ENCODE peak calls at places on chromosomes 12 and 14, in seven cellular contexts. One of them, this sample, is unnamed.

GRCh38 chr14:100698719-100699448 is 27.8 kb upstream of the DLK1 start:
- DNase-seq in aorta: no peak
- DNase-seq in A549: no peak
- DNase-seq in body of pancreas: no peak
- DNase-seq in esophagus squamous epithelium: no peak
- DNase-seq in esophagus muscularis mucosa: no peak
- DNase-seq in MM.1S: no peak
- DNase-seq in this sample: no peak

GRCh38 chr12:127923501-127923900 is 343.5 kb upstream of the TMEM132C start:
- DNase-seq in aorta: no peak
- DNase-seq in A549: no peak
- DNase-seq in body of pancreas: no peak
- DNase-seq in esophagus squamous epithelium: no peak
- DNase-seq in esophagus muscularis mucosa: no peak
- DNase-seq in MM.1S: no peak
- DNase-seq in this sample: no peak

GRCh38 chr14:77804592-77804991 is 4.7 kb downstream of the ADCK1 start:
- DNase-seq in aorta: peak; percentile 45
- DNase-seq in A549: peak; percentile 19
- DNase-seq in body of pancreas: no peak
- DNase-seq in esophagus squamous epithelium: no peak
- DNase-seq in esophagus muscularis mucosa: no peak
- DNase-seq in MM.1S: peak; percentile 41
- DNase-seq in this sample: no peak

GRCh38 chr12:65192963-65193516 is 23.7 kb downstream of the LEMD3 start:
- DNase-seq in aorta: no peak
- DNase-seq in A549: no peak
- DNase-seq in body of pancreas: no peak
- DNase-seq in esophagus squamous epithelium: no peak
- DNase-seq in esophagus muscularis mucosa: no peak
- DNase-seq in MM.1S: no peak
- DNase-seq in this sample: no peak

GRCh38 chr12:33834672-33835071 is 187.6 kb upstream of the ALG10 start:
- DNase-seq in aorta: no peak
- DNase-seq in A549: no peak
- DNase-seq in body of pancreas: no peak
- DNase-seq in esophagus squamous epithelium: no peak
- DNase-seq in esophagus muscularis mucosa: no peak
- DNase-seq in MM.1S: no peak
- DNase-seq in this sample: no peak

GRCh38 chr12:26286186-26286585 is 90.8 kb downstream of the SSPN start:
- DNase-seq in aorta: no peak
- DNase-seq in A549: no peak
- DNase-seq in body of pancreas: no peak
- DNase-seq in esophagus squamous epithelium: no peak
- DNase-seq in esophagus muscularis mucosa: no peak
- DNase-seq in MM.1S: no peak
- DNase-seq in this sample: no peak

GRCh38 chr12:70556179-70556869 is 80.9 kb downstream of the PTPRB start:
- DNase-seq in aorta: no peak
- DNase-seq in A549: no peak
- DNase-seq in body of pancreas: no peak
- DNase-seq in esophagus squamous epithelium: no peak
- DNase-seq in esophagus muscularis mucosa: no peak
- DNase-seq in MM.1S: no peak
- DNase-seq in this sample: no peak

GRCh38 chr12:65152012-65152411 is 17.4 kb upstream of the LEMD3 start:
- DNase-seq in aorta: no peak
- DNase-seq in A549: no peak
- DNase-seq in body of pancreas: no peak
- DNase-seq in esophagus squamous epithelium: no peak
- DNase-seq in esophagus muscularis mucosa: no peak
- DNase-seq in MM.1S: no peak
- DNase-seq in this sample: no peak

GRCh38 chr12:27013606-27014084 is 539 bp downstream of the TM7SF3 start:
- DNase-seq in aorta: no peak
- DNase-seq in A549: peak; percentile 27
- DNase-seq in body of pancreas: no peak
- DNase-seq in esophagus squamous epithelium: no peak
- DNase-seq in esophagus muscularis mucosa: no peak
- DNase-seq in MM.1S: peak; percentile 12
- DNase-seq in this sample: no peak

GRCh38 chr12:91335724-91336123 is 153.1 kb upstream of the DCN start:
- DNase-seq in aorta: no peak
- DNase-seq in A549: no peak
- DNase-seq in body of pancreas: no peak
- DNase-seq in esophagus squamous epithelium: no peak
- DNase-seq in esophagus muscularis mucosa: no peak
- DNase-seq in MM.1S: no peak
- DNase-seq in this sample: no peak

GRCh38 chr14:89625208-89625987 is 208.4 kb upstream of the FOXN3 start:
- DNase-seq in aorta: no peak
- DNase-seq in A549: no peak
- DNase-seq in body of pancreas: peak; percentile 41
- DNase-seq in esophagus squamous epithelium: no peak
- DNase-seq in esophagus muscularis mucosa: no peak
- DNase-seq in MM.1S: no peak
- DNase-seq in this sample: no peak

GRCh38 chr12:108495054-108495453 is 20.0 kb upstream of the FICD start:
- DNase-seq in aorta: no peak
- DNase-seq in A549: peak; percentile 55
- DNase-seq in body of pancreas: no peak
- DNase-seq in esophagus squamous epithelium: no peak
- DNase-seq in esophagus muscularis mucosa: no peak
- DNase-seq in MM.1S: peak; percentile 18
- DNase-seq in this sample: no peak

GRCh38 chr12:80470403-80470802 is 26.4 kb downstream of the PTPRQ start:
- DNase-seq in aorta: no peak
- DNase-seq in A549: no peak
- DNase-seq in body of pancreas: no peak
- DNase-seq in esophagus squamous epithelium: no peak
- DNase-seq in esophagus muscularis mucosa: no peak
- DNase-seq in MM.1S: no peak
- DNase-seq in this sample: no peak

GRCh38 chr14:54955143-54955542 is 52.5 kb upstream of the GCH1 start:
- DNase-seq in aorta: no peak
- DNase-seq in A549: no peak
- DNase-seq in body of pancreas: no peak
- DNase-seq in esophagus squamous epithelium: no peak
- DNase-seq in esophagus muscularis mucosa: no peak
- DNase-seq in MM.1S: no peak
- DNase-seq in this sample: no peak

GRCh38 chr14:42715316-42715715 is 1108.6 kb downstream of the LRFN5 start:
- DNase-seq in aorta: no peak
- DNase-seq in A549: no peak
- DNase-seq in body of pancreas: no peak
- DNase-seq in esophagus squamous epithelium: no peak
- DNase-seq in esophagus muscularis mucosa: no peak
- DNase-seq in MM.1S: no peak
- DNase-seq in this sample: no peak

GRCh38 chr12:89069431-89069830 is 282.9 kb downstream of the DUSP6 start:
- DNase-seq in aorta: no peak
- DNase-seq in A549: no peak
- DNase-seq in body of pancreas: no peak
- DNase-seq in esophagus squamous epithelium: no peak
- DNase-seq in esophagus muscularis mucosa: no peak
- DNase-seq in MM.1S: no peak
- DNase-seq in this sample: no peak

GRCh38 chr14:64594438-64594837 is 44.7 kb downstream of the PPP1R36 start:
- DNase-seq in aorta: no peak
- DNase-seq in A549: no peak
- DNase-seq in body of pancreas: no peak
- DNase-seq in esophagus squamous epithelium: no peak
- DNase-seq in esophagus muscularis mucosa: no peak
- DNase-seq in MM.1S: no peak
- DNase-seq in this sample: no peak

GRCh38 chr12:48788852-48789775 is at the start of gene ADCY6:
- DNase-seq in aorta: peak; percentile 86
- DNase-seq in A549: peak; percentile 79
- DNase-seq in body of pancreas: peak; percentile 90
- DNase-seq in esophagus squamous epithelium: no peak
- DNase-seq in esophagus muscularis mucosa: no peak
- DNase-seq in MM.1S: peak; percentile 55
- DNase-seq in this sample: no peak

GRCh38 chr14:90652626-90653025 is 163.6 kb downstream of the TTC7B start:
- DNase-seq in aorta: no peak
- DNase-seq in A549: no peak
- DNase-seq in body of pancreas: no peak
- DNase-seq in esophagus squamous epithelium: no peak
- DNase-seq in esophagus muscularis mucosa: no peak
- DNase-seq in MM.1S: no peak
- DNase-seq in this sample: no peak

GRCh38 chr14:99589651-99590530 is 14.1 kb downstream of the CCDC85C start:
- DNase-seq in aorta: no peak
- DNase-seq in A549: no peak
- DNase-seq in body of pancreas: no peak
- DNase-seq in esophagus squamous epithelium: no peak
- DNase-seq in esophagus muscularis mucosa: no peak
- DNase-seq in MM.1S: no peak
- DNase-seq in this sample: no peak

GRCh38 chr12:122099280-122099749 is 20.8 kb downstream of the MLXIP start:
- DNase-seq in aorta: no peak
- DNase-seq in A549: no peak
- DNase-seq in body of pancreas: peak; percentile 12
- DNase-seq in esophagus squamous epithelium: no peak
- DNase-seq in esophagus muscularis mucosa: no peak
- DNase-seq in MM.1S: no peak
- DNase-seq in this sample: no peak

GRCh38 chr12:113278631-113279030 is 56.3 kb downstream of the SLC8B1 start:
- DNase-seq in aorta: peak; percentile 12
- DNase-seq in A549: no peak
- DNase-seq in body of pancreas: no peak
- DNase-seq in esophagus squamous epithelium: no peak
- DNase-seq in esophagus muscularis mucosa: no peak
- DNase-seq in MM.1S: no peak
- DNase-seq in this sample: no peak

GRCh38 chr12:16136206-16136605 is 141.3 kb downstream of the SLC15A5 start:
- DNase-seq in aorta: no peak
- DNase-seq in A549: no peak
- DNase-seq in body of pancreas: no peak
- DNase-seq in esophagus squamous epithelium: no peak
- DNase-seq in esophagus muscularis mucosa: no peak
- DNase-seq in MM.1S: no peak
- DNase-seq in this sample: no peak

GRCh38 chr12:103799504-103800251 is 41.4 kb downstream of the NT5DC3 start:
- DNase-seq in aorta: no peak
- DNase-seq in A549: peak; percentile 28
- DNase-seq in body of pancreas: peak; percentile 35
- DNase-seq in esophagus squamous epithelium: no peak
- DNase-seq in esophagus muscularis mucosa: no peak
- DNase-seq in MM.1S: peak; percentile 51
- DNase-seq in this sample: no peak

GRCh38 chr12:88371416-88372183 is 208.7 kb downstream of the KITLG start:
- DNase-seq in aorta: peak; percentile 51
- DNase-seq in A549: no peak
- DNase-seq in body of pancreas: no peak
- DNase-seq in esophagus squamous epithelium: no peak
- DNase-seq in esophagus muscularis mucosa: no peak
- DNase-seq in MM.1S: no peak
- DNase-seq in this sample: no peak

GRCh38 chr12:56768424-56768823 is 5.3 kb downstream of the HSD17B6 start:
- DNase-seq in aorta: no peak
- DNase-seq in A549: no peak
- DNase-seq in body of pancreas: no peak
- DNase-seq in esophagus squamous epithelium: no peak
- DNase-seq in esophagus muscularis mucosa: no peak
- DNase-seq in MM.1S: no peak
- DNase-seq in this sample: no peak

GRCh38 chr12:778615-779014 is 26.2 kb downstream of the WNK1 start:
- DNase-seq in aorta: no peak
- DNase-seq in A549: no peak
- DNase-seq in body of pancreas: no peak
- DNase-seq in esophagus squamous epithelium: no peak
- DNase-seq in esophagus muscularis mucosa: no peak
- DNase-seq in MM.1S: no peak
- DNase-seq in this sample: no peak
- H3K4me1 ChIP-seq in aorta: peaks cover 2% of the 10 kb centered on the region
- H3K4me1 ChIP-seq in A549: peaks cover 80% of the 10 kb centered on the region
- H3K4me1 ChIP-seq in body of pancreas: peaks cover 45% of the 10 kb centered on the region
- H3K4me1 ChIP-seq in esophagus squamous epithelium: peaks cover 11% of the 10 kb centered on the region
- H3K4me1 ChIP-seq in esophagus muscularis mucosa: peaks cover 89% of the 10 kb centered on the region
- H3K4me1 ChIP-seq in MM.1S: no peaks in the 10 kb centered on the region
- H3K4me1 ChIP-seq in this sample: peaks cover 66% of the 10 kb centered on the region

DNA sequence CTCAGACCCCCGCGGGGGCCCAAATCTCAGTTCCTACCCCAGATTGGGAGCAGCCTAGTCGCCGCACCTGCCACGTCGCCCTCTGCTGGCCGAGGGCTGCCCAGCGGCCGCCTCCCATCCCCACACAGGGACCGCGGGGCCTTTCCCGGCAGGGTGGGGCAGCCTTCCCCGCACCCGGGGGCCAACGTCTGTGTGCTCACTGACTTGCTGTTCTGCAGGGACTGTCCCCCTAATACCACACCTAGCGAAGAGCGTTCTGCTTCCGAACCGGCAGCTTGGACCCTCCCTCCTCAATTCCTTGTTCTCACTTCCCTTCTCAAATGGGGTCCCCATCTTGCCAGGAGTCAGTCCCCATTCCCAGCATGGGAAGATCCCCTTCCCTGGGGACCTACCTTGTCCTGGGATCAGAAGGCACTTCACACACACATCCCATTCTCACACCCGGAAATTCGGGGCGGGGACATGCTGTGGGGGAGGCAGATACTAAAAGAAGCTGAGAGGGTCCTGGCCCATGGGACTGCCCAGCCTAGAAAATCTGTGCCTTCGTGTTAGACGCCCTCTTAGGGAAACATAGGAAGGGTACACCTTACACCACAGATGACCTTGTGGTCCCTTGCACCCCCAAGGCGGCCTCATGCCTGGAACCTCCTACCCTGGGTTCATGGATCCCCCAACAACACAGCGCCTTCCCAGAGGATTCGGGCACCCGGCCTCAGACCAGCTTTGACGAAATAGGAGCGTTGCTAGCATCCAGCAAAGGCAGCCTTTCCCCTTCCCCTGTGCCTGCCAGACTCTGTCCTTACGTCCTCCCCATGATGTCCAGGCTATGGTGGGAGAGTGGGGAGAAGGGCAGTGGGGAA is 16.4 kb downstream of the ACVRL1 start:
- DNase-seq in aorta: peak; percentile 76
- DNase-seq in A549: peak; percentile 49
- DNase-seq in body of pancreas: peak; percentile 55
- DNase-seq in esophagus squamous epithelium: no peak
- DNase-seq in esophagus muscularis mucosa: no peak
- DNase-seq in MM.1S: peak; percentile 26
- DNase-seq in this sample: peak; percentile 21
- H3K27ac ChIP-seq in aorta: no peak overlapping the region
- H3K27ac ChIP-seq in A549: no peak overlapping the region
- H3K27ac ChIP-seq in body of pancreas: peak overlapping the region; percentile 22
- H3K27ac ChIP-seq in esophagus squamous epithelium: peak overlapping the region; percentile 83
- H3K27ac ChIP-seq in esophagus muscularis mucosa: peak overlapping the region; percentile 48
- H3K27ac ChIP-seq in MM.1S: no peak overlapping the region
- H3K27ac ChIP-seq in this sample: no peak overlapping the region

GRCh38 chr12:90257927-90258624 is 549.4 kb upstream of the ATP2B1 start:
- DNase-seq in aorta: no peak
- DNase-seq in A549: no peak
- DNase-seq in body of pancreas: no peak
- DNase-seq in esophagus squamous epithelium: no peak
- DNase-seq in esophagus muscularis mucosa: no peak
- DNase-seq in MM.1S: no peak
- DNase-seq in this sample: no peak
- H3K4me1 ChIP-seq in aorta: no peaks in the 10 kb centered on the region
- H3K4me1 ChIP-seq in A549: peaks cover 16% of the 10 kb centered on the region
- H3K4me1 ChIP-seq in body of pancreas: peaks cover 13% of the 10 kb centered on the region
- H3K4me1 ChIP-seq in esophagus squamous epithelium: no peaks in the 10 kb centered on the region
- H3K4me1 ChIP-seq in esophagus muscularis mucosa: peaks cover 3% of the 10 kb centered on the region
- H3K4me1 ChIP-seq in MM.1S: peaks cover 16% of the 10 kb centered on the region
- H3K4me1 ChIP-seq in this sample: peaks cover 8% of the 10 kb centered on the region

GRCh38 chr14:102764220-102764671 is 13.0 kb upstream of the TRAF3 start:
- DNase-seq in aorta: no peak
- DNase-seq in A549: no peak
- DNase-seq in body of pancreas: no peak
- DNase-seq in esophagus squamous epithelium: no peak
- DNase-seq in esophagus muscularis mucosa: no peak
- DNase-seq in MM.1S: no peak
- DNase-seq in this sample: no peak
- H3K27ac ChIP-seq in aorta: no peak overlapping the region
- H3K27ac ChIP-seq in A549: no peak overlapping the region
- H3K27ac ChIP-seq in body of pancreas: no peak overlapping the region
- H3K27ac ChIP-seq in esophagus squamous epithelium: no peak overlapping the region
- H3K27ac ChIP-seq in esophagus muscularis mucosa: no peak overlapping the region
- H3K27ac ChIP-seq in MM.1S: no peak overlapping the region
- H3K27ac ChIP-seq in this sample: no peak overlapping the region

This sample was measured in CD8-positive, alpha-beta memory T cell.